ENCODE peak calls at places on chromosomes 13 and 19, in seven cellular contexts. H is naive thymus-derived CD8-positive, alpha-beta T cell; E is kidney epithelial cell; N is left cardiac atrium; I is esophagus muscularis mucosa; C is fibroblast of lung; M is NB4. Y is an unnamed sample.

GRCh38 chr19:4852484-4852883 is 15.0 kb downstream of the PLIN3 start:
- DNase-seq in N (no peak), M (no peak), H (no peak), E (no peak), I (no peak), C (no peak), Y (no peak)

GRCh38 chr19:19527371-19527656 is 1.4 kb upstream of the YJEFN3 start:
- DNase-seq in C (no peak), I (no peak), E (no peak), N (no peak), H (no peak), M (no peak), Y (no peak)

GRCh38 chr19:1076951-1077350 is 10.0 kb downstream of the ARHGAP45 start:
- DNase-seq in N (peak; percentile 69), C (no peak), I (no peak), E (no peak), M (peak; percentile 76), H (peak; percentile 91), Y (peak; percentile 95)

GRCh38 chr13:95924389-95924994 is 128.7 kb downstream of the UGGT2 start:
- DNase-seq in M (peak; percentile 88), H (no peak), E (peak; percentile 64), I (no peak), C (peak; percentile 77), N (no peak), Y (no peak)

GRCh38 chr13:109396266-109396665 is 390.1 kb downstream of the IRS2 start:
- DNase-seq in N (no peak), M (no peak), H (no peak), C (no peak), E (no peak), I (no peak), Y (no peak)

GRCh38 chr13:50914301-50914700 is 4.7 kb downstream of the RNASEH2B start:
- DNase-seq in H (no peak), I (no peak), M (peak; percentile 29), C (no peak), E (no peak), N (no peak), Y (no peak)

GRCh38 chr19:12668937-12669271 is 2.3 kb downstream of the WDR83 start:
- DNase-seq in N (peak; percentile 73), M (peak; percentile 59), C (peak; percentile 55), I (peak; percentile 93), H (peak; percentile 82), E (no peak), Y (no peak)

GRCh38 chr19:12785431-12786011 is 5.8 kb upstream of the JUNB start:
- DNase-seq in E (no peak), M (peak; percentile 78), I (no peak), H (no peak), N (no peak), C (no peak), Y (no peak)

GRCh38 chr13:99214232-99214631 is 13.6 kb downstream of the UBAC2 start:
- DNase-seq in E (no peak), M (no peak), C (no peak), I (peak; percentile 75), N (no peak), H (peak; percentile 33), Y (peak; percentile 66)

GRCh38 chr13:85724554-85725432 is 74.4 kb downstream of the SLITRK6 start:
- DNase-seq in E (no peak), C (peak; percentile 91), M (no peak), H (no peak), I (no peak), N (no peak), Y (no peak)

GRCh38 chr13:40077396-40078027 is 422.1 kb downstream of the COG6 start:
- DNase-seq in I (no peak), E (no peak), H (no peak), M (no peak), C (no peak), N (no peak), Y (peak; percentile 4)

GRCh38 chr13:113053801-113054604 is 51.6 kb upstream of the F7 start:
- DNase-seq in E (no peak), C (no peak), M (no peak), I (no peak), H (no peak), N (peak; percentile 13), Y (no peak)

GRCh38 chr19:22882797-22883196 is 50.7 kb downstream of the ZNF723 start:
- DNase-seq in C (peak; percentile 12), M (peak; percentile 81), I (no peak), E (no peak), N (no peak), H (no peak), Y (peak; percentile 62)

GRCh38 chr19:57615346-57615745 is 1.3 kb downstream of the ZNF134 start:
- DNase-seq in E (no peak), C (no peak), I (no peak), H (no peak), N (no peak), M (no peak), Y (no peak)

GRCh38 chr19:55131421-55131820 is 14.0 kb upstream of the PPP1R12C start:
- DNase-seq in H (no peak), E (no peak), I (no peak), N (no peak), C (peak; percentile 25), M (no peak), Y (no peak)

GRCh38 chr19:6761053-6761676 is 6.1 kb downstream of the SH2D3A start:
- DNase-seq in H (no peak), M (peak; percentile 37), N (no peak), E (no peak), I (no peak), C (peak; percentile 11), Y (no peak)

GRCh38 chr13:44307255-44307654 is 66.4 kb upstream of the SERP2 start:
- DNase-seq in I (no peak), H (no peak), N (no peak), E (no peak), M (no peak), C (peak; percentile 69), Y (no peak)

GRCh38 chr13:101489635-101490034 is 37.2 kb downstream of the ITGBL1 start:
- DNase-seq in M (no peak), C (no peak), H (no peak), E (no peak), I (no peak), N (no peak), Y (no peak)

GRCh38 chr13:34464011-34464410 is 478.1 kb upstream of the NBEA start:
- DNase-seq in N (no peak), H (no peak), E (no peak), I (no peak), C (no peak), M (no peak), Y (no peak)

GRCh38 chr19:4140237-4140711 is 13.2 kb upstream of the CREB3L3 start:
- DNase-seq in M (peak; percentile 64), H (no peak), I (no peak), E (peak; percentile 19), N (no peak), C (peak; percentile 76), Y (peak; percentile 63)

GRCh38 chr19:46979770-46980105 is 39.9 kb upstream of the NPAS1 start:
- DNase-seq in N (no peak), I (no peak), C (no peak), E (no peak), H (no peak), M (no peak), Y (no peak)

GRCh38 chr13:24033527-24034302 is 126.8 kb upstream of the SPATA13 start:
- DNase-seq in E (no peak), C (peak; percentile 72), M (no peak), N (no peak), H (no peak), I (no peak), Y (no peak)

GRCh38 chr13:31334994-31335549 is 135.3 kb downstream of the B3GLCT start:
- DNase-seq in H (no peak), C (no peak), E (no peak), I (no peak), M (no peak), N (no peak), Y (no peak)

GRCh38 chr19:42023121-42023942 is 29.3 kb upstream of the ATP1A3 start:
- DNase-seq in E (no peak), C (peak; percentile 9), N (no peak), I (no peak), M (peak; percentile 48), H (no peak), Y (peak; percentile 16)

GRCh38 chr19:23283925-23284324 is 33.7 kb upstream of the ZNF724 start:
- DNase-seq in E (no peak), I (peak; percentile 87), C (peak; percentile 9), M (peak; percentile 78), N (peak; percentile 52), H (peak; percentile 55), Y (peak; percentile 75)

Y was measured in Jurkat, Clone E6-1.